ENCODE peak calls at places on chromosome 4, in eight cellular contexts. D is vagina, Y is IMR-90, U is aorta, T is OCI-LY7, Z is adrenal gland, I is upper lobe of right lung, B is psoas muscle. L is an unnamed sample. For H3K36me3 and H3K4me1, the result is how much of the 10 kb centered on the place peaks cover.

GRCh38 chr4:12873351-12873750 is 610.8 kb downstream of the RAB28 start:
- DNase-seq in T (no peak), Y (no peak), Z (no peak), B (no peak), D (no peak), I (no peak), U (no peak), L (no peak)

GRCh38 chr4:167100120-167100519 is 134.2 kb downstream of the SPOCK3 start:
- DNase-seq in I (no peak), Y (no peak), D (no peak), T (no peak), B (no peak), Z (no peak), U (no peak), L (no peak)

GRCh38 chr4:1746919-1747602 is 25.7 kb downstream of the TACC3 start:
- DNase-seq in Z (no peak), U (no peak), Y (no peak), D (no peak), B (no peak), I (no peak), T (no peak), L (no peak)

GRCh38 chr4:30716158-30716557 is 4.0 kb upstream of the PCDH7 start:
- DNase-seq in T (no peak), Z (no peak), D (no peak), I (no peak), U (no peak), B (no peak), Y (peak), L (no peak)

GRCh38 chr4:27770895-27771294 is 910.3 kb downstream of the STIM2 start:
- DNase-seq in U (no peak), B (no peak), Y (no peak), T (no peak), D (no peak), I (no peak), Z (no peak), L (no peak)

GRCh38 chr4:114217150-114217817 is 237.8 kb upstream of the ARSJ start:
- DNase-seq in Z (no peak), T (no peak), I (no peak), Y (no peak), D (no peak), U (no peak), B (no peak), L (no peak)

GRCh38 chr4:114659386-114660008 is 60.9 kb downstream of the UGT8 start:
- DNase-seq in Y (peak), B (no peak), U (no peak), T (peak), I (peak), Z (peak), D (no peak), L (no peak)

GRCh38 chr4:158845166-158846041 is 76.6 kb downstream of the FNIP2 start:
- DNase-seq in Z (no peak), U (no peak), Y (no peak), T (no peak), B (no peak), I (no peak), D (no peak), L (no peak)

GRCh38 chr4:41039312-41039711 is 175.0 kb downstream of the APBB2 start:
- DNase-seq in Y (no peak), U (no peak), D (no peak), Z (no peak), B (no peak), I (no peak), T (no peak), L (no peak)

GRCh38 chr4:81572398-81572797 is 100.7 kb upstream of the RASGEF1B start:
- DNase-seq in D (no peak), U (no peak), B (no peak), T (no peak), I (no peak), Y (no peak), Z (no peak), L (no peak)

GRCh38 chr4:144223654-144224053 is 83.1 kb upstream of the GYPA start:
- DNase-seq in D (no peak), Y (no peak), B (no peak), U (no peak), I (no peak), T (no peak), Z (no peak), L (no peak)

GRCh38 chr4:121477079-121477478 is 96.3 kb upstream of the QRFPR start:
- DNase-seq in U (no peak), D (no peak), T (no peak), Y (no peak), Z (no peak), B (no peak), I (no peak), L (no peak)

GRCh38 chr4:11675051-11675800 is 246.5 kb upstream of the HS3ST1 start:
- DNase-seq in Z (no peak), Y (no peak), T (no peak), D (no peak), I (no peak), B (no peak), U (no peak), L (no peak)

GRCh38 chr4:73862357-73862756 is 6.8 kb upstream of the CXCL1 start:
- DNase-seq in U (no peak), Z (no peak), D (no peak), T (no peak), B (no peak), I (no peak), Y (peak), L (no peak)

GRCh38 chr4:77599378-77599777 is 6.2 kb upstream of the CXCL13 start:
- DNase-seq in Z (peak), Y (peak), U (no peak), B (no peak), D (no peak), T (peak), I (no peak), L (no peak)

GRCh38 chr4:139550724-139551429 is 5.1 kb downstream of the SETD7 start:
- DNase-seq in I (no peak), D (no peak), B (no peak), U (no peak), Z (no peak), T (no peak), Y (peak), L (peak)

GRCh38 chr4:83618431-83618830 is 82.5 kb downstream of the GPAT3 start:
- DNase-seq in U (no peak), Z (peak), Y (peak), T (no peak), I (no peak), B (peak), D (no peak), L (no peak)

GRCh38 chr4:81601270-81601694 is 129.6 kb upstream of the RASGEF1B start:
- DNase-seq in Y (no peak), D (no peak), B (no peak), I (no peak), T (no peak), U (no peak), Z (no peak), L (no peak)

GRCh38 chr4:112517067-112517588 is 1.1 kb upstream of the NEUROG2 start:
- DNase-seq in Y (no peak), I (no peak), B (no peak), U (no peak), T (peak), Z (no peak), D (no peak), L (no peak)

GRCh38 chr4:8281519-8282133 is 12.1 kb downstream of the HTRA3 start:
- DNase-seq in Y (peak), D (no peak), T (no peak), U (peak), B (peak), Z (no peak), I (no peak), L (peak)

GRCh38 chr4:38678078-38678477 is 14.1 kb downstream of the KLF3 start:
- DNase-seq in T (no peak), Z (no peak), Y (peak), I (no peak), U (no peak), B (no peak), D (no peak), L (no peak)

GRCh38 chr4:96389752-96390151 is 549.9 kb downstream of the PDHA2 start:
- DNase-seq in Z (no peak), D (no peak), Y (no peak), T (no peak), B (no peak), I (no peak), U (no peak), L (no peak)

GRCh38 chr4:137611998-137612700 is 79.9 kb upstream of the PCDH18 start:
- DNase-seq in D (no peak), T (no peak), Y (no peak), I (no peak), B (no peak), Z (no peak), U (no peak), L (no peak)

GRCh38 chr4:41280010-41280409 is 23.3 kb downstream of the UCHL1 start:
- DNase-seq in I (no peak), Y (peak), Z (no peak), B (no peak), T (no peak), U (no peak), D (no peak), L (no peak)

GRCh38 chr4:74267998-74268606 is 40.2 kb upstream of the EPGN start:
- DNase-seq in D (no peak), Y (peak), I (no peak), B (no peak), U (no peak), Z (no peak), T (no peak), L (no peak)

GRCh38 chr4:90845777-90846176 is 718.6 kb downstream of the CCSER1 start:
- DNase-seq in Y (no peak), I (no peak), D (no peak), U (no peak), Z (no peak), B (no peak), T (no peak), L (no peak)

GRCh38 chr4:100009490-100009889 is 59.4 kb upstream of the H2AZ1 start:
- DNase-seq in Z (no peak), U (no peak), I (no peak), B (no peak), D (no peak), T (no peak), Y (no peak), L (no peak)

GRCh38 chr4:149980941-149981340 is 97.3 kb upstream of the DCLK2 start:
- DNase-seq in D (no peak), B (peak), T (peak), Y (peak), I (no peak), Z (peak), U (peak), L (peak)

GRCh38 chr4:14449308-14449707 is 553.0 kb upstream of the CPEB2 start:
- DNase-seq in D (no peak), I (no peak), U (no peak), B (no peak), Z (no peak), T (no peak), Y (no peak), L (no peak)

GRCh38 chr4:39166670-39167069 is 15.7 kb upstream of the WDR19 start:
- DNase-seq in U (no peak), I (no peak), Z (no peak), Y (no peak), D (no peak), B (no peak), T (peak), L (no peak)

GRCh38 chr4:110629214-110629754 is 6.4 kb upstream of the PITX2 start:
- DNase-seq in Z (no peak), Y (no peak), D (no peak), I (no peak), U (peak), B (no peak), T (no peak), L (no peak)
- H3K36me3 ChIP-seq in Z (under half), Y (under half), D (under half), I (under half), U (under half), B (under half), T (under half), L (under half)

DNA sequence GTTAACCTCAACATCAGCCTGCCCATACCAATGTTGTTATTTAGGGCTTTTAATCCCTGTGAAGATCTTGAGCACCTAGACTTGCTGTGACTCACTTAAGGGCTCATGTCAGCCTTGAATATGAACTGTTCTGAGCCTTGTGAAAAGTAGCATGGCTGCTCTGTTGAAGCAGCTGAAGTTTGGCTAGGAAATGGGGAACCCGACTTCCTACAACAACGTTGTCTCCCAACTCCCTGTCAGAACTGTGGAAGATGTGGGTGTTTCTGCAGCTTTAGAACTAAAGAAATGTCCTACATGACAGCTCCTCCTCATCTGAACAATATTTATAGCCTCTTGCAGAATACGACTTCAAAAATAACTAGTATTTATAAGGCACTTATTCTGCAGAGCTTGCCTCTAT is 27.5 kb downstream of the STOX2 start:
- DNase-seq in Z (no peak), D (no peak), I (no peak), Y (no peak), U (no peak), T (no peak), B (no peak), L (no peak)
- H3K4me1 ChIP-seq in Z (under half), D (under half), I (under half), Y (under half), U (under half), T (under half), B (under half), L (under half)

GRCh38 chr4:6584865-6585264 is 9.9 kb downstream of the MAN2B2 start:
- DNase-seq in Y (no peak), Z (no peak), D (no peak), B (no peak), T (no peak), U (no peak), I (no peak), L (no peak)
- H3K36me3 ChIP-seq in Y (under half), Z (under half), D (under half), B (under half), T (under half), U (under half), I (under half), L (under half)

GRCh38 chr4:2816401-2816954 is 23.6 kb downstream of the SH3BP2 start:
- DNase-seq in D (no peak), U (no peak), T (no peak), B (no peak), I (no peak), Z (no peak), Y (no peak), L (no peak)

GRCh38 chr4:2813446-2814405 is 20.8 kb downstream of the SH3BP2 start:
- DNase-seq in Y (no peak), D (no peak), U (no peak), Z (no peak), B (no peak), I (no peak), T (no peak), L (no peak)

GRCh38 chr4:2812985-2813384 is 20.1 kb downstream of the SH3BP2 start:
- DNase-seq in Y (no peak), T (no peak), D (no peak), U (no peak), I (no peak), B (no peak), Z (no peak), L (no peak)

GRCh38 chr4:2812600-2812932 is 19.7 kb downstream of the SH3BP2 start:
- DNase-seq in D (no peak), Y (no peak), T (peak), B (no peak), Z (no peak), U (no peak), I (no peak), L (no peak)

GRCh38 chr4:2814627-2815026 is 21.7 kb downstream of the SH3BP2 start:
- DNase-seq in Y (no peak), B (no peak), U (no peak), I (no peak), D (no peak), Z (no peak), T (no peak), L (no peak)
- H3K4me1 ChIP-seq in Y (under half), B (under half), U (under half), I (half or more), D (half or more), Z (under half), T (under half), L (under half)

GRCh38 chr4:85762204-85762884 is 287.4 kb downstream of the ARHGAP24 start:
- DNase-seq in Y (peak), Z (no peak), U (no peak), T (no peak), D (no peak), I (no peak), B (no peak), L (peak)

GRCh38 chr4:85759392-85759791 is 284.4 kb downstream of the ARHGAP24 start:
- DNase-seq in Z (no peak), T (no peak), U (no peak), I (no peak), B (no peak), Y (no peak), D (no peak), L (no peak)

GRCh38 chr4:85763207-85763606 is 288.3 kb downstream of the ARHGAP24 start:
- DNase-seq in I (no peak), D (no peak), T (no peak), Y (no peak), B (no peak), Z (no peak), U (no peak), L (no peak)

GRCh38 chr4:85760521-85760920 is 285.6 kb downstream of the ARHGAP24 start:
- DNase-seq in B (no peak), T (no peak), Z (no peak), I (no peak), D (no peak), Y (no peak), U (no peak), L (no peak)

DNA sequence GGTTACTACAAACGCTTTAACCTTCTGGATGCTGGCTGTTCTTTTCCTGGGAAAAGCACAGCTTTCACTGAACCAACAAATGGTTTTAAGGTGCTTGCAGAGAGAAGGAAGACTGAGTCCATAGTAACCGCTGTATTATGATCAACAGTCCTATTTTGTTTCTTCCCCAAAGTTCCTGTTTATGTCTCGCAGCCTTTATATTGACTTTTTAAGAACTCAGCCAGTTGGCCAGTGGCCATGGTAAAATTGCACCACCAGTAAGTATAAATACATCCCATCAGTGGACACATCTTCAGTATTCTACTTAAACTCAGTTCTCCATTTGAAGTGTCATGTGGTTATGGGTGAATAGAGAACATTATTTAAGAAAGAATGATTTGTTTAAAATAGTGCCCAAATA is 286.9 kb downstream of the ARHGAP24 start:
- DNase-seq in I (no peak), B (peak), U (no peak), T (no peak), Z (peak), Y (peak), D (no peak), L (no peak)
- H3K36me3 ChIP-seq in I (under half), B (under half), U (under half), T (under half), Z (under half), Y (under half), D (under half), L (under half)

DNA sequence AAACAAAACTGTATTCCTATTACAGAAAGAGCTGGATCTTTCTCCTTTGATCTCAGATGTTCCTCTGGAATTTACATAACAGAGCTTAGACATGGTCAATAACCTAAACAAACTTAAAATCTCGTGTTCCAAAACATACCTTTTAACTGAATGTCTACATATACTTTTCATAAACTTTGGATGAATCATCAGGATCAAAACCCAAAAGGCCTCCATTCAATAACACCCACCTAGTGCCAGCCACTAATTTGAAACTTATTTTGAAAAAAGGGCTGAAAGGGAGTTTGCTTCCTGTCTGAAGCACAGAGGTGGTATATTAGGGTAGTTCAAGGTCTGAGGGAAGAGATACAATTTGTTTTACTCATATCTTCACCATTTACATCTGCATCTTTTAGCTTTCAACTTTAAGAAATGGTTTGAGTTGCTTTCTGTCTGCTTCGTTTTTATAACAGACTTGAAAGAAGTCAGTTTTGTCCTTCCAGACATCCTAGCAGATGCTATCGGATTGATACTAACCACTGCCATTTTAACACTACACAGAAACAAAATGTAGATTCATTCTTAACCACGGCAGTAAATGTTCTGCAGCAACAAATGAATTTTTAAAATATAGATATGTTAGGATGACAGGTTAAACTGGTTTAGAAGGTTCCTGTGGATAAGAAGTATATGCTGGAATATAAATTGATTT is 242.8 kb upstream of the DKK2 start:
- DNase-seq in Y (peak), T (no peak), D (no peak), Z (no peak), U (no peak), I (no peak), B (no peak), L (no peak)
- H3K4me1 ChIP-seq in Y (under half), T (under half), D (under half), Z (under half), U (under half), I (under half), B (under half), L (under half)

DNA sequence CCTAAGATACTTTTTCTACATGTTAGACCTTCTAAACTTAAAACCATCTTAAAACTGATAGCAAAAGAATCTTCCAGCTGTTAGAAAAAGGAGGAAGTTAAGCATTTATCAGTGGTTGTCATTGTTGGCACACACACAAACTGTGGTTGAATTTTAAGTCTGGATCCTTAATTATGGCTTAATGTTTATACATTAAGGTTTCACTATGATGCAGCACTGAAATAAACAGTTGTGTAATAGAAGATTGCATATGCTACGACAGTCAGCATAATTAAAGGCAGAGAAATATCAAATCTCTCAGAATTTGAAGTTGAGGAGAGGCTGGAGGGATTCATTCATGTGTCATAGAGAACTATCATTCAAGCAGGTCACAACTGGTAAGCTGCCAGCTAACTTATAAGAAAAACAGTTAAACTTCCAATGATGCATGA is 32.3 kb downstream of the ADGRA3 start:
- DNase-seq in B (no peak), Z (no peak), D (no peak), U (no peak), I (no peak), Y (peak), T (no peak), L (no peak)
- H3K36me3 ChIP-seq in B (under half), Z (under half), D (under half), U (under half), I (under half), Y (under half), T (under half), L (under half)

L was measured in ovary.